ENCODE peak calls at places on chromosome 13, in seven cellular contexts. One of them, this sample, is unnamed.

GRCh38 chr13:20616059-20616797 is 49.3 kb downstream of the IFT88 start:
- DNase-seq in dorsolateral prefrontal cortex: no peak
- DNase-seq in fibroblast of pulmonary artery: peak; percentile 81
- DNase-seq in mucosa of descending colon: no peak
- DNase-seq in astrocyte: peak; percentile 93
- DNase-seq in lung: no peak
- DNase-seq in CD8-positive, alpha-beta memory T cell: no peak
- DNase-seq in this sample: no peak

GRCh38 chr13:100124265-100124664 is 35.4 kb downstream of the PCCA start:
- DNase-seq in CD8-positive, alpha-beta memory T cell: no peak
- DNase-seq in fibroblast of pulmonary artery: no peak
- DNase-seq in dorsolateral prefrontal cortex: no peak
- DNase-seq in astrocyte: peak; percentile 38
- DNase-seq in mucosa of descending colon: no peak
- DNase-seq in lung: no peak
- DNase-seq in this sample: peak; percentile 76

GRCh38 chr13:34408635-34409034 is 533.4 kb upstream of the NBEA start:
- DNase-seq in CD8-positive, alpha-beta memory T cell: no peak
- DNase-seq in fibroblast of pulmonary artery: no peak
- DNase-seq in dorsolateral prefrontal cortex: no peak
- DNase-seq in mucosa of descending colon: no peak
- DNase-seq in lung: no peak
- DNase-seq in astrocyte: no peak
- DNase-seq in this sample: no peak

GRCh38 chr13:49657241-49657641 is 28.9 kb downstream of the ARL11 start:
- DNase-seq in dorsolateral prefrontal cortex: no peak
- DNase-seq in mucosa of descending colon: no peak
- DNase-seq in astrocyte: no peak
- DNase-seq in fibroblast of pulmonary artery: no peak
- DNase-seq in CD8-positive, alpha-beta memory T cell: no peak
- DNase-seq in lung: no peak
- DNase-seq in this sample: no peak

GRCh38 chr13:34899888-34900287 is 42.2 kb upstream of the NBEA start:
- DNase-seq in fibroblast of pulmonary artery: no peak
- DNase-seq in CD8-positive, alpha-beta memory T cell: no peak
- DNase-seq in lung: no peak
- DNase-seq in astrocyte: no peak
- DNase-seq in dorsolateral prefrontal cortex: no peak
- DNase-seq in mucosa of descending colon: no peak
- DNase-seq in this sample: no peak

GRCh38 chr13:34344761-34345600 is 527.0 kb downstream of the RFC3 start:
- DNase-seq in mucosa of descending colon: no peak
- DNase-seq in CD8-positive, alpha-beta memory T cell: no peak
- DNase-seq in astrocyte: peak; percentile 26
- DNase-seq in fibroblast of pulmonary artery: no peak
- DNase-seq in lung: no peak
- DNase-seq in dorsolateral prefrontal cortex: no peak
- DNase-seq in this sample: no peak

GRCh38 chr13:52743988-52744387 is 4.4 kb upstream of the CNMD start:
- DNase-seq in dorsolateral prefrontal cortex: no peak
- DNase-seq in CD8-positive, alpha-beta memory T cell: no peak
- DNase-seq in mucosa of descending colon: no peak
- DNase-seq in astrocyte: no peak
- DNase-seq in fibroblast of pulmonary artery: no peak
- DNase-seq in lung: no peak
- DNase-seq in this sample: no peak

GRCh38 chr13:102261809-102262208 is 140.0 kb downstream of the FGF14 start:
- DNase-seq in dorsolateral prefrontal cortex: no peak
- DNase-seq in lung: no peak
- DNase-seq in mucosa of descending colon: no peak
- DNase-seq in astrocyte: no peak
- DNase-seq in fibroblast of pulmonary artery: no peak
- DNase-seq in CD8-positive, alpha-beta memory T cell: no peak
- DNase-seq in this sample: no peak

GRCh38 chr13:19345158-19345557 is 163.5 kb upstream of the TUBA3C start:
- DNase-seq in dorsolateral prefrontal cortex: no peak
- DNase-seq in fibroblast of pulmonary artery: no peak
- DNase-seq in lung: no peak
- DNase-seq in astrocyte: no peak
- DNase-seq in mucosa of descending colon: no peak
- DNase-seq in CD8-positive, alpha-beta memory T cell: no peak
- DNase-seq in this sample: no peak

GRCh38 chr13:35953537-35954206 is 177.5 kb downstream of the DCLK1 start:
- DNase-seq in fibroblast of pulmonary artery: peak; percentile 96
- DNase-seq in lung: peak; percentile 60
- DNase-seq in mucosa of descending colon: peak; percentile 30
- DNase-seq in CD8-positive, alpha-beta memory T cell: no peak
- DNase-seq in dorsolateral prefrontal cortex: peak; percentile 73
- DNase-seq in astrocyte: peak; percentile 84
- DNase-seq in this sample: peak; percentile 53

GRCh38 chr13:109361562-109361961 is 424.8 kb downstream of the IRS2 start:
- DNase-seq in lung: no peak
- DNase-seq in dorsolateral prefrontal cortex: no peak
- DNase-seq in CD8-positive, alpha-beta memory T cell: no peak
- DNase-seq in astrocyte: no peak
- DNase-seq in mucosa of descending colon: no peak
- DNase-seq in fibroblast of pulmonary artery: no peak
- DNase-seq in this sample: peak; percentile 23

GRCh38 chr13:27262546-27262945 is 8.1 kb upstream of the RASL11A start:
- DNase-seq in fibroblast of pulmonary artery: no peak
- DNase-seq in CD8-positive, alpha-beta memory T cell: no peak
- DNase-seq in dorsolateral prefrontal cortex: no peak
- DNase-seq in mucosa of descending colon: no peak
- DNase-seq in lung: no peak
- DNase-seq in astrocyte: no peak
- DNase-seq in this sample: no peak

GRCh38 chr13:27266937-27267336 is 3.7 kb upstream of the RASL11A start:
- DNase-seq in dorsolateral prefrontal cortex: no peak
- DNase-seq in astrocyte: no peak
- DNase-seq in mucosa of descending colon: no peak
- DNase-seq in CD8-positive, alpha-beta memory T cell: no peak
- DNase-seq in fibroblast of pulmonary artery: peak; percentile 67
- DNase-seq in lung: no peak
- DNase-seq in this sample: no peak

GRCh38 chr13:27264181-27264580 is 6.4 kb upstream of the RASL11A start:
- DNase-seq in CD8-positive, alpha-beta memory T cell: no peak
- DNase-seq in lung: no peak
- DNase-seq in fibroblast of pulmonary artery: peak; percentile 62
- DNase-seq in dorsolateral prefrontal cortex: no peak
- DNase-seq in astrocyte: peak; percentile 65
- DNase-seq in mucosa of descending colon: no peak
- DNase-seq in this sample: no peak

GRCh38 chr13:27263438-27263837 is 7.2 kb upstream of the RASL11A start:
- DNase-seq in lung: no peak
- DNase-seq in CD8-positive, alpha-beta memory T cell: no peak
- DNase-seq in fibroblast of pulmonary artery: no peak
- DNase-seq in astrocyte: no peak
- DNase-seq in mucosa of descending colon: no peak
- DNase-seq in dorsolateral prefrontal cortex: no peak
- DNase-seq in this sample: no peak

DNA sequence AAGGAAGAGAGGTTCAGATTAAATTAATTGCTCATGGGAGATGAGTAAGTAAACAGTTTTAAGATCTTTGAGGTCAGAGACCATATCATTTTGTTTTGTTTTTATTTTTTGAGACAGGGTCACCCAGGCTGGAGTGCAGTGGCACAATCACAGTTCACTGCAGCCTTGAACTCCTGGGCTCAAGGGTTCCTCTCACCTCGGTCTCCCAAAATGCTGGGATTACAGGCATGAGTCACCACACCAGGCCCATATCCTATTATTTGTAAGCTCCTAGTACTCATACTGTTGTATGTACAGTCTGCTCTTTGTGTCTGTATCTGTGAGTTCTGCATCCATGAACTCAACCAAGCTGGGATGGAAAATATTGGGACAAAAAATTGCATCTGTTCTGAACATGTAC is 6.0 kb upstream of the RASL11A start:
- DNase-seq in astrocyte: no peak
- DNase-seq in fibroblast of pulmonary artery: no peak
- DNase-seq in CD8-positive, alpha-beta memory T cell: no peak
- DNase-seq in mucosa of descending colon: no peak
- DNase-seq in lung: no peak
- DNase-seq in dorsolateral prefrontal cortex: no peak
- DNase-seq in this sample: no peak
- H3K4me3 ChIP-seq in astrocyte: no peak overlapping the region
- H3K4me3 ChIP-seq in fibroblast of pulmonary artery: no peak overlapping the region
- H3K4me3 ChIP-seq in CD8-positive, alpha-beta memory T cell: no peak overlapping the region
- H3K4me3 ChIP-seq in mucosa of descending colon: no peak overlapping the region
- H3K4me3 ChIP-seq in lung: no peak overlapping the region
- H3K4me3 ChIP-seq in dorsolateral prefrontal cortex: no peak overlapping the region
- H3K4me3 ChIP-seq in this sample: no peak overlapping the region

DNA sequence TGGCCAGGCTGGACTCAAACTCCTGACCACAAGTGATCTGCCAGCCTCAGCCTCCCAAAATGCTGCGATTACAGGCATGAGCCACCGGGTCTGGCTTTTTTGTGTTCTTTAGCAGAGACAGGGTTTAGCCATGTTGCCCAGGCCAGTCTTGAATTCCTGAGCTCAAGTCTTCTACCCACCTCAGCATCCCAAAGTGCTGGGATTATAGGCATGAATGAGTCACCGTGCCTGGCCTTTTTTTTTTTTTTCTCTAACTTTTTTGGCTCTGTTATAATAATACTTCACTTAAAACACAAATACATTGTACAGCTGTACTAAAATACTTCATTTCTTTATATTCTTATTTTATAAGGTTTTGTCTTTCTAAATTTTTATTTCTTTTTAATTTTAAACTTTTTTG is 599.5 kb upstream of the PCDH9 start:
- DNase-seq in astrocyte: peak; percentile 24
- DNase-seq in lung: no peak
- DNase-seq in dorsolateral prefrontal cortex: no peak
- DNase-seq in mucosa of descending colon: no peak
- DNase-seq in fibroblast of pulmonary artery: no peak
- DNase-seq in CD8-positive, alpha-beta memory T cell: no peak
- DNase-seq in this sample: no peak
- H3K4me3 ChIP-seq in astrocyte: no peak overlapping the region
- H3K4me3 ChIP-seq in lung: no peak overlapping the region
- H3K4me3 ChIP-seq in dorsolateral prefrontal cortex: no peak overlapping the region
- H3K4me3 ChIP-seq in mucosa of descending colon: no peak overlapping the region
- H3K4me3 ChIP-seq in fibroblast of pulmonary artery: no peak overlapping the region
- H3K4me3 ChIP-seq in CD8-positive, alpha-beta memory T cell: no peak overlapping the region
- H3K4me3 ChIP-seq in this sample: no peak overlapping the region

GRCh38 chr13:113152894-113153809 is 5.3 kb upstream of the PROZ start:
- DNase-seq in CD8-positive, alpha-beta memory T cell: no peak
- DNase-seq in fibroblast of pulmonary artery: peak; percentile 17
- DNase-seq in astrocyte: peak; percentile 22
- DNase-seq in lung: peak; percentile 45
- DNase-seq in mucosa of descending colon: peak; percentile 72
- DNase-seq in dorsolateral prefrontal cortex: peak; percentile 67
- DNase-seq in this sample: peak; percentile 23

GRCh38 chr13:113153810-113154748 is 4.4 kb upstream of the PROZ start:
- DNase-seq in lung: peak; percentile 75
- DNase-seq in CD8-positive, alpha-beta memory T cell: peak; percentile 72
- DNase-seq in mucosa of descending colon: peak; percentile 83
- DNase-seq in fibroblast of pulmonary artery: peak; percentile 68
- DNase-seq in dorsolateral prefrontal cortex: peak; percentile 85
- DNase-seq in astrocyte: peak; percentile 39
- DNase-seq in this sample: peak; percentile 67

GRCh38 chr13:113150545-113151365 is 7.7 kb upstream of the PROZ start:
- DNase-seq in dorsolateral prefrontal cortex: peak; percentile 36
- DNase-seq in fibroblast of pulmonary artery: no peak
- DNase-seq in lung: no peak
- DNase-seq in mucosa of descending colon: no peak
- DNase-seq in CD8-positive, alpha-beta memory T cell: no peak
- DNase-seq in astrocyte: no peak
- DNase-seq in this sample: no peak

GRCh38 chr13:113149711-113150544 is 8.5 kb upstream of the PROZ start:
- DNase-seq in lung: no peak
- DNase-seq in dorsolateral prefrontal cortex: peak; percentile 32
- DNase-seq in CD8-positive, alpha-beta memory T cell: no peak
- DNase-seq in mucosa of descending colon: no peak
- DNase-seq in fibroblast of pulmonary artery: no peak
- DNase-seq in astrocyte: no peak
- DNase-seq in this sample: no peak

DNA sequence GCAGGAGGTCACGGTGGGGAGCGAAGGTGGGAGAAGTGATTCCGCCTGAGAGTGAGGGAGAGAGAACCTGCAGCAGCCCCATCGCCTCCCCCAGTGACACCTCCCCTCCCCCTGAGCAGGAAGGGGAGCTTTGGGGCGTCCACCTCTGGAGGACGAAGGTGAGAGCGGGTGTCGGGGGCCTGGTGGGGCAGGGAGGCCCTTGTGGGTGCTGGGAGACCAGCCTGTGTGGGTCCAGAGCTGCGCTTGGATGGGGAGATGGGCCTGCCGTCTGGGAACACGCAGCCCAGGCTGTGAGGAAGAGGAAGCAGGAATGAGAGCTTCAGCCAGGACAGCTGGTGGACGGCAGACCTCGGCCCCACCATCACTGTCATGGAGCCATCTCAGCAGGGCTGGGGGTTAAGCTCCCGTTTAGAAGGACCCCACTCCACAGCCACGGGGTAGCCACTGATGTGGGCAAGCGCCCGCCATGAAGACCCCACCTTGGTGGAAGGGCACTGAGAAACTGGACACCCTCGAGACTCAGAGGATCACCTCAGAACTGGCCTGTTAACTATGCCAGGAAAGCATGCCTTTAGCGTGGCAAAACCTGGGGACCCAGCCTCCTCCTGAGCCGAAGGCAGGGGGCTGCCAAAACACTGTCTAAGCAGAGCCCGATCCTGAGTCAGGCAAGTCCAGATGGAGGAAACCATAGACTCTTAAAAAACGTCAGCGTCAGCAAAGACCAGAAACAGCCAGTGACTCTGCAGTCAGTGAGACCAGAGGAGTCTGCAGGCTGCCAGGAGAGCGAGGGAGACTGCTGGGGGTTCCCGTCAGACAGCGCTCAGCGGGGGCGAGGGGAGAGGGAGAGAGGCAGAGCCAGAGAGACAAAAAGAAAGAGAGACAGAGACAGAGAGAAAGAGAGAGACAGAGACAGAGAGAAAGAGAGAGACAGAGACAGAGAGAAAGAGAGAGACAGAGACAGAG is 6.4 kb upstream of the PROZ start:
- DNase-seq in dorsolateral prefrontal cortex: peak; percentile 40
- DNase-seq in fibroblast of pulmonary artery: peak; percentile 41
- DNase-seq in lung: no peak
- DNase-seq in CD8-positive, alpha-beta memory T cell: no peak
- DNase-seq in astrocyte: peak; percentile 54
- DNase-seq in mucosa of descending colon: no peak
- DNase-seq in this sample: no peak
- H3K4me3 ChIP-seq in dorsolateral prefrontal cortex: peak overlapping the region; percentile 65
- H3K4me3 ChIP-seq in fibroblast of pulmonary artery: no peak overlapping the region
- H3K4me3 ChIP-seq in lung: no peak overlapping the region
- H3K4me3 ChIP-seq in CD8-positive, alpha-beta memory T cell: peak overlapping the region; percentile 66
- H3K4me3 ChIP-seq in astrocyte: peak overlapping the region; percentile 39
- H3K4me3 ChIP-seq in mucosa of descending colon: no peak overlapping the region
- H3K4me3 ChIP-seq in this sample: no peak overlapping the region

GRCh38 chr13:87810391-87810801 is 139.2 kb downstream of the SLITRK5 start:
- DNase-seq in fibroblast of pulmonary artery: no peak
- DNase-seq in lung: no peak
- DNase-seq in CD8-positive, alpha-beta memory T cell: no peak
- DNase-seq in dorsolateral prefrontal cortex: no peak
- DNase-seq in mucosa of descending colon: peak; percentile 14
- DNase-seq in astrocyte: no peak
- DNase-seq in this sample: no peak
- H3K4me3 ChIP-seq in fibroblast of pulmonary artery: no peak overlapping the region
- H3K4me3 ChIP-seq in lung: no peak overlapping the region
- H3K4me3 ChIP-seq in CD8-positive, alpha-beta memory T cell: no peak overlapping the region
- H3K4me3 ChIP-seq in dorsolateral prefrontal cortex: no peak overlapping the region
- H3K4me3 ChIP-seq in mucosa of descending colon: no peak overlapping the region
- H3K4me3 ChIP-seq in astrocyte: no peak overlapping the region
- H3K4me3 ChIP-seq in this sample: no peak overlapping the region